ENCODE peak calls at places on chromosomes 16 and 17, in four cellular contexts. A, B, L and W are unnamed samples.

GRCh38 chr17:50266384-50267073 is 7.7 kb upstream of the TMEM92 start:
- DNase-seq in B (peak), A (peak), L (no peak), W (no peak)

GRCh38 chr17:5591966-5592365 is 7.7 kb upstream of the NLRP1 start:
- DNase-seq in A (no peak), B (no peak), L (no peak), W (no peak)

GRCh38 chr16:63130942-63131341 is 1094.7 kb upstream of the CDH8 start:
- DNase-seq in B (no peak), A (no peak), L (no peak), W (no peak)

GRCh38 chr17:1920948-1921351 is 91.1 kb downstream of the RPA1 start:
- DNase-seq in L (no peak), A (no peak), B (no peak), W (no peak)

GRCh38 chr16:64826374-64826773 is 295.5 kb downstream of the CDH11 start:
- DNase-seq in L (no peak), B (no peak), A (no peak), W (no peak)

GRCh38 chr16:48500981-48501380 is 109.0 kb downstream of the N4BP1 start:
- DNase-seq in L (no peak), B (no peak), A (no peak), W (no peak)

GRCh38 chr17:21019976-21020575 is 22.7 kb downstream of the USP22 start:
- DNase-seq in L (no peak), A (no peak), B (no peak), W (no peak)

GRCh38 chr17:2025622-2026309 is 632 bp upstream of the RTN4RL1 start:
- DNase-seq in L (no peak), A (peak), B (peak), W (no peak)

GRCh38 chr17:78793968-78794367 is 11.9 kb upstream of the CYTH1 start:
- DNase-seq in B (no peak), A (no peak), L (no peak), W (no peak)

GRCh38 chr17:37054894-37055293 is 106.1 kb downstream of the AATF start:
- DNase-seq in A (no peak), B (no peak), L (no peak), W (no peak)

GRCh38 chr17:8674344-8675305 is 44.1 kb upstream of the MYH10 start:
- DNase-seq in L (no peak), A (no peak), B (no peak), W (peak)

GRCh38 chr16:16141141-16141540 is 82.2 kb downstream of the ABCC6 start:
- DNase-seq in B (no peak), L (no peak), A (no peak), W (no peak)

GRCh38 chr17:29240477-29240876 is 6.2 kb upstream of the CRYBA1 start:
- DNase-seq in B (no peak), A (no peak), L (no peak), W (no peak)

GRCh38 chr17:3026856-3027751 is 36.3 kb downstream of the OR1D5 start:
- DNase-seq in A (no peak), B (no peak), L (no peak), W (no peak)

GRCh38 chr16:50709061-50709695 is 15.8 kb downstream of the NOD2 start:
- DNase-seq in B (no peak), L (no peak), A (no peak), W (no peak)

GRCh38 chr16:29154676-29155121 is 169.8 kb downstream of the LAT start:
- DNase-seq in B (no peak), A (no peak), L (no peak), W (no peak)

GRCh38 chr17:21303441-21304065 is 19.0 kb downstream of the MAP2K3 start:
- DNase-seq in A (no peak), L (no peak), B (no peak), W (no peak)

GRCh38 chr17:40461774-40462342 is 18.6 kb downstream of the IGFBP4 start:
- DNase-seq in A (no peak), B (no peak), L (no peak), W (no peak)

GRCh38 chr17:50062323-50063243 is 6.7 kb downstream of the ITGA3 start:
- DNase-seq in A (no peak), L (no peak), B (no peak), W (no peak)

GRCh38 chr17:56499799-56500388 is 93.6 kb upstream of the NOG start:
- DNase-seq in A (peak), L (no peak), B (no peak), W (peak)

GRCh38 chr16:10675861-10676260 is 18.9 kb downstream of the TEKT5 start:
- DNase-seq in B (no peak), L (no peak), A (no peak), W (no peak)

GRCh38 chr17:68734202-68734825 is 133.1 kb upstream of the FAM20A start:
- DNase-seq in L (no peak), B (no peak), A (no peak), W (no peak)

GRCh38 chr17:66304304-66305174 is 2.1 kb downstream of the PRKCA start:
- DNase-seq in B (no peak), A (peak), L (no peak), W (peak)

GRCh38 chr16:56948234-56948633 is 13.5 kb upstream of the CETP start:
- DNase-seq in A (no peak), L (no peak), B (no peak), W (no peak)

GRCh38 chr16:82059161-82059982 is 24.3 kb downstream of the HSD17B2 start:
- DNase-seq in L (no peak), B (no peak), A (no peak), W (no peak)

GRCh38 chr17:15261818-15262290 is 3.3 kb downstream of the PMP22 start:
- DNase-seq in B (peak), L (no peak), A (no peak), W (no peak)

GRCh38 chr17:71516149-71516548 is 604.7 kb upstream of the SOX9 start:
- DNase-seq in L (no peak), B (no peak), A (no peak), W (no peak)

GRCh38 chr17:71505981-71506380 is 614.8 kb upstream of the SOX9 start:
- DNase-seq in L (no peak), A (no peak), B (no peak), W (no peak)

DNA sequence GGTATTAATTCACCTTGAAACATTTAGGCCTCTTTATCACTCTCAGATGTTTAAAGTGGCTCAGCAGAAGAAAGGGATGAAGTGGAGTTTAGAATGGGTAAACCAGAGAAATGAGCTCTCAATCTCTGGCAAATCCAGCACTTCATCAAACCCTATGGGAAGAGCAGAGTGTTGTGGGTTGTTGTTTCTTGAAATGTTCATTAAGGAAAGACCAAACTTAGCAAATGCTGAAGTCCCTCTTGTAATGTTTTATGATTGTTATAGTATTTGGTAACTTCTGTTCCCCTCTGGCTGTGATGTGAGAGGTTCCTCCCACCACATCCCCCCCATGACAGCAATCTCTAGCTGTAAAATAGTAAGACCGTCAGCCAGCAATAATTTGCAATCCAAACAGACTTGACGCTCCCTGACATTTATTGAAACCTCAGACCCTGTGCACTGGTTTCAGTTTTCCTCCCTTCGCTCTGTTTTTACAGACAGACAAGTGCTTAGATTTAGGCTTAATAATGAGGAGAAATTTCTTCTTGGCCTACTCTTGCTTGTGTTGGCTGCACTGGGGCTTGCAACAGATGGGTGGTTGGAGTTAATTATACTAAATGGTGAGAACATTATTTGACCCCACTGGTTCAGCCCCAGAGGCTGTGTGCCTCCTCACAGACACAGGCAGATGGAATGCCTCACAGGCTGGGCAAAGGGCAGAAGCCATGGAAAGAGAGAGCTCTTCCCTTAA is 609.4 kb upstream of the SOX9 start:
- DNase-seq in A (no peak), B (no peak), L (no peak), W (no peak)
- TF ChIP-seq SUZ12 in A (no peak), B (no peak), L (no peak), W (no peak)

GRCh38 chr16:78650675-78651074 is 551.2 kb downstream of the WWOX start:
- DNase-seq in B (no peak), A (no peak), L (no peak), W (no peak)

GRCh38 chr16:78656887-78657286 is 557.4 kb downstream of the WWOX start:
- DNase-seq in L (no peak), A (no peak), B (no peak), W (no peak)

GRCh38 chr16:78655481-78656114 is 556.1 kb downstream of the WWOX start:
- DNase-seq in A (no peak), B (no peak), L (no peak), W (no peak)

GRCh38 chr16:78659216-78659615 is 559.8 kb downstream of the WWOX start:
- DNase-seq in A (no peak), L (no peak), B (no peak), W (no peak)

GRCh38 chr16:78654929-78655328 is 555.5 kb downstream of the WWOX start:
- DNase-seq in B (no peak), L (no peak), A (no peak), W (no peak)
- TF ChIP-seq ZNF274 in B (no peak), L (no peak), A (no peak), W (no peak)

DNA sequence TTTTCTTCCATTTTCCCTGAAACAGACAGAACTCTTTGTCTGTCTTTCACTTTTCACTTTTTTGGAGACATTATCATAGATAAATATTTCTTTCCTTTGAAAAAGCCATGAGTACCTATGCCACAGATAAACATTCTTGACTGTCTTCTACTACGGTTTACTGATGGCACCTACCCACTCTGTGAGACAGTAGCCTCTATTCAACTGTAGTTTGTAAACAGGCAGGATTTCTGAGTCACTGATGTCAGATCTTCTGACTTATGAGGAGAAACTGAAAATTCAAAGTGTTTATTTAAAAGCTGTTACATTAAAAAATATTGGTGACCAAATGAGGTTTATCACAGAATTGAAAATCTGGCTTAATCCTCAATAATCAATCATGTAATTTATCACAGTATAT is 658.4 kb downstream of the TOX3 start:
- DNase-seq in B (no peak), A (no peak), L (no peak), W (no peak)
- TF ChIP-seq SUZ12 in B (no peak), A (no peak), L (no peak), W (no peak)

DNA sequence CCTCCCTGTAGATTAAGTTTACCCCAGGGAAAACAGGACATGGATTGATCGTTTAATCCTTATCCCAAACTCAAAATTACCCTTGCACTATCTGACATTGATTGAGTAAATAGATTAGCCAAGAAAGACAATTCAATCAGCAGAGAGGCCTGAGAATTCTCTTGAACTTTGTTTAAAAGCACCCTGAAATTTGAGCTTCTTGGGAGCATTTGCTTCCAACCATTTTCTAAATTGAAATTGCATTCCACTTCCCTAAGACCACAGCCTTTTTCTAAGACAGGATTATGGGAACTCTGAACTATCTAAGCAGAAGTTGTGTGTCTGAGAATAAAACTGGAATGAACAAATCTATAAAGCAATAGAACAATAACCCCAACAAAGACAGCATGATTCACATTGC is 76.6 kb upstream of the TNRC6A start:
- DNase-seq in L (no peak), A (no peak), B (no peak), W (no peak)
- TF ChIP-seq ZNF274 in L (no peak), A (no peak), B (no peak), W (no peak)

GRCh38 chr17:19753661-19754463 is 5.8 kb upstream of the ALDH3A1 start:
- DNase-seq in A (no peak), B (no peak), L (no peak), W (no peak)

GRCh38 chr17:19755392-19755791 is 7.3 kb upstream of the ALDH3A1 start:
- DNase-seq in A (no peak), B (no peak), L (no peak), W (no peak)

GRCh38 chr17:19757536-19758180 is 9.6 kb upstream of the ALDH3A1 start:
- DNase-seq in A (no peak), B (no peak), L (no peak), W (no peak)

GRCh38 chr17:19756551-19756950 is 8.5 kb upstream of the ALDH3A1 start:
- DNase-seq in L (no peak), B (no peak), A (no peak), W (no peak)

GRCh38 chr17:19755821-19756510 is 7.9 kb upstream of the ALDH3A1 start:
- DNase-seq in B (no peak), A (no peak), L (no peak), W (no peak)
- TF ChIP-seq SUZ12 in B (no peak), A (no peak), L (no peak), W (no peak)

DNA sequence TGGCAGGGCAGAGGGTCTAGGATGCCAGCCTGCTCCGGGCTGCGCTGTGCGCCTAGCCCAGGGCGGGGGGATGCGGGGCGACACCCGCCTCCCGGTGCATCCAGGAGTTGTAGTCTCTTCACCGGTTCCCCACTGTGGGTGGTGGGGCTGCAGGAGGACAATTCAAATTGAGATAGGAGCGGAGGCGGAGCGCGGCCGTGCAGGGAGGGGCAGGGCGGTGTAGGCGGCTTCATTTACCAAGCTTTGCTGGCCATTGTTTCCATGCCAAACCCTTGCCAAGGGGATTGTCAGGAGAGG is 2047.4 kb downstream of the TP53TG3F start:
- DNase-seq in B (no peak), A (no peak), L (no peak), W (no peak)
- TF ChIP-seq ZNF274 in B (no peak), A (no peak), L (no peak), W (no peak)

GRCh38 chr17:57915532-57915931 is 39.7 kb downstream of the CUEDC1 start:
- DNase-seq in B (no peak), A (no peak), L (no peak), W (no peak)
- TF ChIP-seq SUZ12 in B (no peak), A (no peak), L (no peak), W (no peak)

DNA sequence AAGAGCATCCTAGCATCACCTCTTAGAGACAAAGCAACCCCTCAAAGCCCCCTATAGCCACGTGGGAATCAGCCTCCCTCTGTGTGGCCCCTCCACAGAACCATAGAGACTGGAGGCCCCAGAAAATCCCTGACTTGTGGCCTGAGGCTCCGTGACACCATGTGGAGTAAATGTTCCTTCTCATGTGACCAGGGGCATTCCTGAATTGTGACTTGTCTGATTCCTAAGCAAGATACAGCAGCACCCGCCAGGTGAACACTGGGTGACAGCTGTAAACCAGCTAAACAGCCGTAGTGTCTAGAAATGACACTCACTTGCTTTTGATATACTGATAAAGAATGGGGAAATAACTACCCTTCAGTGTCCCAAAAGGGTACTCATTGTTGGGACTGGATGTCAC is 79.0 kb downstream of the DYNLRB2 start:
- DNase-seq in B (no peak), L (no peak), A (no peak), W (no peak)
- TF ChIP-seq ZNF274 in B (no peak), L (no peak), A (no peak), W (no peak)